ENCODE peak calls at places on chromosome 15, in seven cellular contexts. N, G, V, X, E, L and M are unnamed samples.

GRCh38 chr15:29461877-29462276 is 192.3 kb upstream of the NSMCE3 start:
- DNase-seq in N (no peak), G (no peak), V (no peak), X (no peak), E (no peak), L (no peak), M (no peak)

GRCh38 chr15:52326758-52327157 is 31.2 kb upstream of the MYO5C start:
- DNase-seq in N (no peak), G (no peak), V (peak; percentile 73), X (no peak), E (no peak), L (no peak), M (peak; percentile 32)

GRCh38 chr15:95875141-95875643 is 455.3 kb upstream of the NR2F2 start:
- DNase-seq in N (no peak), G (no peak), V (no peak), X (no peak), E (peak; percentile 29), L (no peak), M (no peak)

GRCh38 chr15:40936709-40937666 is 7.8 kb downstream of the DLL4 start:
- DNase-seq in N (no peak), G (no peak), V (peak; percentile 74), X (peak; percentile 64), E (no peak), L (no peak), M (no peak)

GRCh38 chr15:36468746-36469145 is 110.7 kb upstream of the CDIN1 start:
- DNase-seq in N (no peak), G (no peak), V (peak; percentile 100), X (no peak), E (no peak), L (no peak), M (peak; percentile 90)

GRCh38 chr15:41485226-41485625 is 8.4 kb upstream of the ITPKA start:
- DNase-seq in N (no peak), G (no peak), V (no peak), X (no peak), E (no peak), L (no peak), M (no peak)

GRCh38 chr15:87403973-87404372 is 852.6 kb downstream of the NTRK3 start:
- DNase-seq in N (no peak), G (no peak), V (no peak), X (no peak), E (no peak), L (no peak), M (no peak)

GRCh38 chr15:28892789-28893610 is 7.2 kb downstream of the APBA2 start:
- DNase-seq in N (no peak), G (no peak), V (peak; percentile 75), X (no peak), E (no peak), L (no peak), M (peak; percentile 82)

GRCh38 chr15:81239190-81239589 is 42.5 kb downstream of the IL16 start:
- DNase-seq in N (no peak), G (no peak), V (peak; percentile 41), X (no peak), E (no peak), L (no peak), M (no peak)

GRCh38 chr15:35289029-35289617 is 204.0 kb upstream of the NANOGP8 start:
- DNase-seq in N (peak; percentile 35), G (no peak), V (peak; percentile 81), X (peak; percentile 65), E (peak; percentile 4), L (no peak), M (peak; percentile 76)

GRCh38 chr15:87610366-87610765 is 646.2 kb downstream of the NTRK3 start:
- DNase-seq in N (no peak), G (no peak), V (peak; percentile 43), X (no peak), E (no peak), L (no peak), M (peak; percentile 65)

GRCh38 chr15:69000091-69000490 is 14.4 kb upstream of the NOX5 start:
- DNase-seq in N (no peak), G (no peak), V (no peak), X (no peak), E (peak; percentile 74), L (no peak), M (no peak)

GRCh38 chr15:68999091-68999490 is 15.4 kb upstream of the NOX5 start:
- DNase-seq in N (no peak), G (no peak), V (no peak), X (no peak), E (no peak), L (no peak), M (no peak)

GRCh38 chr15:68997050-68997449 is 17.4 kb upstream of the NOX5 start:
- DNase-seq in N (no peak), G (no peak), V (no peak), X (no peak), E (no peak), L (no peak), M (no peak)

GRCh38 chr15:68995754-68996141 is 18.7 kb upstream of the NOX5 start:
- DNase-seq in N (no peak), G (no peak), V (no peak), X (no peak), E (no peak), L (no peak), M (no peak)

DNA sequence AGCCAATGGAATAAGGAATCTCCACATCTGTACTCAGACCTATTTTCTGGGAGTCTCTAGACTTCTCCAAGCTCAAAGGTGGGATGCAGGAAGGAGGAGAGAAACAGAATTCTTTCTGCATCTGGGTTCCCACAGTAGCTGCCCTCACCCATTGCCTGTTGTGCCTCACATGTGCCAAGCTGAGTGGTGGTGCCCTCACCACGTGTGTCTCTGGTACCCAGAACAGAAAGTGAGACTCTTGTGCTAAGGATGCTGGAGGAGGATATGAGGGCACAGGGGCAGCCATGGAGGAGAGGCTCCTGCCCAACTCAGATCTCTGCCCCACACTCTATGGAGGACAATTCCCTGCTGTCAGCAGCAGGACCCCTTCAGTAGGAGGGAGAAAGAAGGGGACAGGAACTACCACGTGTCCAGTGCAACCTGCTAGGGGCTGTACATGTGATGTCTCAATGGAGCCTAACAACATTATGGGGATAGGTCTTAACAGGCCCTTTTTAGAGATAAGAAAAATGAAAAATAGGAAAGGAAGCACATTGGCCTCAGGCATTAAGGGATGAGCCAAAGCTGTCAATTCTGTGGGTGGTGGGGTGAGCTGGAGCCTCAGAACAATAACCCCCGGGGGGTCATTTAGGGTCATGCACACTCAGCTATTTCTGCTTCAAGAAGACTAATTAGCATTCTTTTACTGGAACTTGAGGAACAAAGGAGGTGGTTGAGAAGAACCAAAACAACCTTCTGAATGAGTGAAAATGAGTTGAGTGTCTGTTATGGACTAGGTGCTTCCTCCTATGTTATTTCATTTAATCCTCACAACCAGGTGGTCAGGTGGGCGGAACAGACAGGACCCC is 16.3 kb upstream of the NOX5 start:
- DNase-seq in N (no peak), G (no peak), V (no peak), X (no peak), E (no peak), L (no peak), M (no peak)
- H2BK5ac ChIP-seq in N (no peak overlapping the region), G (no peak overlapping the region), V (no peak overlapping the region), X (no peak overlapping the region), E (no peak overlapping the region), L (no peak overlapping the region), M (no peak overlapping the region)

GRCh38 chr15:85009435-85009834 is 27.8 kb downstream of the PDE8A start:
- DNase-seq in N (no peak), G (no peak), V (no peak), X (no peak), E (no peak), L (no peak), M (peak; percentile 40)

GRCh38 chr15:85008474-85009260 is 27.0 kb downstream of the PDE8A start:
- DNase-seq in N (no peak), G (no peak), V (no peak), X (peak; percentile 33), E (no peak), L (no peak), M (no peak)

GRCh38 chr15:85006201-85006600 is 24.5 kb downstream of the PDE8A start:
- DNase-seq in N (no peak), G (no peak), V (no peak), X (no peak), E (no peak), L (no peak), M (no peak)

GRCh38 chr15:85006655-85007054 is 25.0 kb downstream of the PDE8A start:
- DNase-seq in N (no peak), G (no peak), V (no peak), X (no peak), E (no peak), L (no peak), M (no peak)

DNA sequence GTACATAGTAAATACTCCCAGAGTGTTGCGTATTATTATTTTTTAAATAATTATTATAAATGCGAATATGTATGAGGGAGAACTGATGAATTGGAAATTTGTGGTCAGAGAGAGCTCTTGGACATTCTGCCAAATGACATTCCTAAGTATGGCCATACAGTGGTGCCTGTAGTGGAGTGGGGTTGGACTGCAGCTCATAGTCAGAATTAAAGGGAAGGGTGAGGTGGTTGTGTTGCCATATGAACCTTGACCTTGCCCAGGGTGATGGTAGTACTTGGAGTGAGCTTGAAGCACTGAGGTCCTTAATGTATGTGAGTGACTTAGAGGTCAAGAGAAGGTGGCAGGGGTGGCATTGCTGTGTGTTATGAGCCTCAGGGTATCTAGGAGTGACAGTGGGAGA is 26.1 kb downstream of the PDE8A start:
- DNase-seq in N (no peak), G (no peak), V (no peak), X (no peak), E (no peak), L (no peak), M (no peak)
- H2BK120ac ChIP-seq in N (no peak overlapping the region), G (no peak overlapping the region), V (no peak overlapping the region), X (no peak overlapping the region), E (no peak overlapping the region), L (no peak overlapping the region), M (no peak overlapping the region)

DNA sequence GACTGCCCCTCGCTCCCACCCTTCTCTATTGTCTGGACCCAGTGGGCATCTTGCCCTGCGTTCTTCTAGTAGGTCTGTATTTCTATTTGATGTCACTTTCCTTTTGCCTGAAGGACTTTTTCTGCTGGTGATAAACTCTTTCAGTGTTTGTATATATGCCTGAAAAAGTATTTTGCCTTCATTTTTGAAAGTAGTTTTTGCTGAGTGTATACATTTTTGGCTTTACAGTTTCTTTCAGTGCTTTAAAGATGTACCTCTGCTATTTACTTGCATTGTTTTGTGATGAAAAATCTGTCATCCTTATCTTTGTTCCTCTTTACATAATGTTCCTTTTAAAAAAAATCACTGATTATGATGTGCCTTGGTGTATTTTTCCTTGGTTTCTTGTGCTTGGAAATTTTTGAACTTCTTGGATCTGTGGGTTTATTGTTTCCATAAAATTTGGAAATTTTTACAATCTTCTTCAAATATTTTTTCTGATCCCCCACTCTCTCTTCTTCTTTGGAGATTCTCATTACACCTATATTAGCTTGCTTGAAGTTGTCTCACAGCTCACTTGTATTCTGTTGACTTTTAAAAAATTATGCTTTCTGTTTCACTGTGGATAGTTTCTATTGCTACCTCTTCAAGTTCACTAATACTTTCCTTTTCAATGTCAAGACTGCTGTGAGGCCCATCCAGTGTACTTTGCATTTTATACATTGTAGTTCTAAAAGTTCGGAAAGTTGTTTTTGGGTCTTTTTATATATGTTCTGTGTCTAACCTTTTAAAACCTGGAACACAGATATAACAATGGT is 67.8 kb downstream of the RGMA start:
- DNase-seq in N (no peak), G (no peak), V (no peak), X (no peak), E (no peak), L (no peak), M (no peak)
- H2BK5ac ChIP-seq in N (no peak overlapping the region), G (no peak overlapping the region), V (no peak overlapping the region), X (no peak overlapping the region), E (no peak overlapping the region), L (no peak overlapping the region), M (no peak overlapping the region)

DNA sequence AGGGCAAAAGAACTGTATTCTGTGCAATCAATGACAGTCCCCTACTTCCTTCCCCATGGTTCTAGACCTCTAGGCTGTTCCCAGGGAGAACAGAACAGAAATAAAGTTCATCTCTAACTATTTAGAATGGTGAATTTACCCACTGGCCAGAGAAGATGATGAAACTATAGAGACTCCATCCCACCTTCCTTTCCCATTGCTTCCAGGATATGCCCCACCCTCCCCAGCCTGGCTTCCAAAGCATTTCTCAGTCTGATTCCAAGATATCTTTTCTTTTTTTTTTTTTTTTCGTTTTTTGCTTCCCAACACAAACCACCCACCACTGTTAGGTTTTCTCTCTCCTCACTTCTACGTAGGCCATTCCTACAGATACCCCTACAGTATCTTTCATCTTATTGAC is 25.1 kb upstream of the SMAD3 start:
- DNase-seq in N (no peak), G (no peak), V (no peak), X (no peak), E (no peak), L (no peak), M (no peak)
- H2BK120ac ChIP-seq in N (no peak overlapping the region), G (no peak overlapping the region), V (no peak overlapping the region), X (no peak overlapping the region), E (peak overlapping the region; percentile 20), L (no peak overlapping the region), M (no peak overlapping the region)